ENCODE peak calls at places on chromosomes 4 and X, in eight cellular contexts. X is GM06990, C is GM12865, Q is pancreas, I is hepatocyte, G is cardiac muscle cell, E is astrocyte, A is lung. K is an unnamed sample.
A peak's percentile ranks its signal among the peaks of the same experiment; 100 is the strongest.

GRCh38 chrX:11329016-11329415 is 35.8 kb downstream of the AMELX start:
- DNase-seq in G (no peak), I (no peak), Q (no peak), C (no peak), A (no peak), X (no peak), E (peak; percentile 10), K (no peak)

GRCh38 chr4:14726441-14727405 is 275.6 kb upstream of the CPEB2 start:
- DNase-seq in E (peak; percentile 60), Q (peak; percentile 41), I (no peak), X (no peak), G (peak; percentile 24), A (no peak), C (peak; percentile 26), K (no peak)

GRCh38 chr4:164926301-164926700 is 49.3 kb downstream of the APELA start:
- DNase-seq in Q (no peak), C (no peak), E (no peak), X (no peak), G (no peak), A (no peak), I (no peak), K (no peak)

GRCh38 chrX:2299871-2300270 is 200.9 kb downstream of the DHRSX start:
- DNase-seq in A (no peak), G (peak; percentile 38), C (no peak), X (no peak), I (no peak), E (peak; percentile 16), Q (no peak), K (no peak)

GRCh38 chrX:10010686-10011085 is 43.5 kb downstream of the CLDN34 start:
- DNase-seq in G (peak; percentile 77), I (no peak), A (no peak), Q (no peak), E (peak; percentile 65), C (no peak), X (no peak), K (no peak)

GRCh38 chr4:8771666-8772065 is 100.0 kb downstream of the HMX1 start:
- DNase-seq in G (no peak), I (no peak), X (no peak), C (no peak), Q (no peak), E (no peak), A (no peak), K (no peak)

GRCh38 chr4:111398906-111399330 is 746.3 kb upstream of the FAM241A start:
- DNase-seq in Q (no peak), I (peak; percentile 20), G (peak; percentile 20), C (no peak), E (peak; percentile 18), A (no peak), X (no peak), K (no peak)

GRCh38 chr4:184688447-184688846 is 38.9 kb downstream of the PRIMPOL start:
- DNase-seq in Q (no peak), G (peak; percentile 84), E (peak; percentile 93), X (no peak), A (no peak), I (peak; percentile 13), C (no peak), K (peak; percentile 76)

GRCh38 chr4:152382057-152382785 is 153.7 kb downstream of the FBXW7 start:
- DNase-seq in E (no peak), Q (no peak), G (peak; percentile 25), X (no peak), I (no peak), A (no peak), C (peak; percentile 7), K (no peak)

GRCh38 chr4:37365888-37366287 is 121.3 kb downstream of the NWD2 start:
- DNase-seq in Q (no peak), X (no peak), A (no peak), E (no peak), C (no peak), G (peak; percentile 18), I (no peak), K (no peak)

GRCh38 chr4:124206779-124207605 is 505.5 kb downstream of the ANKRD50 start:
- DNase-seq in C (no peak), Q (peak; percentile 38), G (peak; percentile 44), X (no peak), E (peak; percentile 84), A (no peak), I (peak; percentile 26), K (no peak)

GRCh38 chr4:15811703-15812325 is 33.7 kb downstream of the CD38 start:
- DNase-seq in I (no peak), A (no peak), E (no peak), G (peak; percentile 20), X (no peak), C (no peak), Q (no peak), K (no peak)

GRCh38 chr4:5051692-5052423 is 578 bp downstream of the STK32B start:
- DNase-seq in I (no peak), Q (peak; percentile 25), E (peak; percentile 19), A (no peak), G (no peak), C (no peak), X (peak; percentile 3), K (no peak)

GRCh38 chr4:56388311-56388710 is 1.0 kb upstream of the AASDH start:
- DNase-seq in E (no peak), A (no peak), I (no peak), X (no peak), Q (no peak), G (no peak), C (no peak), K (no peak)

GRCh38 chr4:156169011-156169410 is 215.3 kb upstream of the CTSO start:
- DNase-seq in C (peak; percentile 60), G (peak; percentile 89), X (peak; percentile 25), E (peak; percentile 99), A (peak; percentile 29), I (peak; percentile 72), Q (no peak), K (peak; percentile 71)

GRCh38 chr4:163356104-163356503 is 12.4 kb downstream of the NPY5R start:
- DNase-seq in E (no peak), G (no peak), A (no peak), C (no peak), Q (no peak), I (no peak), X (no peak), K (no peak)
- TF ChIP-seq CTCF in E (no peak), G (no peak), A (no peak), C (no peak), Q (no peak), I (no peak), X (no peak), K (no peak)

GRCh38 chr4:48360966-48361470 is 19.7 kb downstream of the SLAIN2 start:
- DNase-seq in E (peak; percentile 56), I (no peak), Q (no peak), X (no peak), G (no peak), A (no peak), C (no peak), K (no peak)

GRCh38 chr4:48360285-48360965 is 19.1 kb downstream of the SLAIN2 start:
- DNase-seq in G (peak; percentile 28), X (no peak), C (no peak), A (no peak), E (peak; percentile 91), I (no peak), Q (no peak), K (peak; percentile 56)
- H3K4me3 ChIP-seq in G (no peak overlapping the region), X (no peak overlapping the region), C (no peak overlapping the region), A (no peak overlapping the region), E (peak overlapping the region; percentile 18), I (no peak overlapping the region), Q (no peak overlapping the region), K (no peak overlapping the region)

GRCh38 chr4:121421594-121421993 is 40.8 kb upstream of the QRFPR start:
- DNase-seq in C (peak; percentile 10), A (no peak), X (no peak), G (peak; percentile 32), I (no peak), E (no peak), Q (no peak), K (no peak)
- TF ChIP-seq CTCF in C (peak; percentile 19), A (no peak), X (no peak), G (peak; percentile 47), I (peak; percentile 33), E (peak; percentile 12), Q (no peak), K (no peak)

GRCh38 chrX:129781134-129782014 is 1.6 kb downstream of the SASH3 start:
- DNase-seq in E (no peak), X (peak; percentile 86), A (peak; percentile 46), G (no peak), Q (no peak), C (peak; percentile 95), I (no peak), K (no peak)
- H3K4me3 ChIP-seq in E (no peak overlapping the region), X (peak overlapping the region; percentile 79), A (no peak overlapping the region), G (no peak overlapping the region), Q (no peak overlapping the region), C (peak overlapping the region; percentile 92), I (no peak overlapping the region), K (no peak overlapping the region)

GRCh38 chr4:154348657-154349056 is 142.9 kb downstream of the DCHS2 start:
- DNase-seq in E (no peak), A (no peak), C (peak; percentile 18), I (no peak), X (no peak), Q (no peak), G (no peak), K (no peak)
- TF ChIP-seq CTCF in E (no peak), A (no peak), C (peak; percentile 24), I (no peak), X (peak; percentile 36), Q (no peak), G (no peak), K (no peak)

GRCh38 chr4:89469512-89469911 is 161.9 kb upstream of the GPRIN3 start:
- DNase-seq in A (no peak), E (no peak), G (peak; percentile 7), C (no peak), Q (no peak), X (no peak), I (no peak), K (no peak)
- H3K4me3 ChIP-seq in A (no peak overlapping the region), E (no peak overlapping the region), G (no peak overlapping the region), C (no peak overlapping the region), Q (no peak overlapping the region), X (no peak overlapping the region), I (no peak overlapping the region), K (no peak overlapping the region)

GRCh38 chr4:181854142-181854541 is 389.1 kb upstream of the TENM3 start:
- DNase-seq in A (no peak), X (no peak), E (peak; percentile 16), I (no peak), C (no peak), G (no peak), Q (no peak), K (no peak)
- TF ChIP-seq CTCF in A (no peak), X (no peak), E (no peak), I (no peak), C (no peak), G (no peak), Q (no peak), K (no peak)

DNA sequence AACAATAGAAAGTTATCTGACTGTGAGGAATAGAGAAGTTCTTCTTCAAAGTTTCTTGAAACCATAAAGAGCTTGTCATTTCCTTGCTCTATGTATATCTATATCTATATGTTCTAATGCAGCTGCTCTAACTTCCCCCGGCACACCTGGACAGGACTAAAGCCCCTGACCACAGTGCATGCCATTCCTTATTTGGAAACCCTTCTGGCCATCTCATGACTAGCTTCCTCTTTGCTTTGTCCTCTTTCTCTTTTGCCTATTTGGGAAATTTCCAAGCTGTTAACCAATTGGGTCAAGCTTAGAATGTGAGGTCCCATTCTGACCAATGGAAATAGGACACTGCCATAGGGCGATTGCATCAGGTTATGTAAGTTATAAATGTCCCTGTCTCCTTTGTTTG is 1481.1 kb downstream of the STIM2 start:
- DNase-seq in Q (no peak), G (no peak), E (no peak), C (no peak), A (no peak), X (no peak), I (no peak), K (no peak)
- H3K4me3 ChIP-seq in Q (no peak overlapping the region), G (no peak overlapping the region), E (no peak overlapping the region), C (no peak overlapping the region), A (no peak overlapping the region), X (no peak overlapping the region), I (no peak overlapping the region), K (no peak overlapping the region)